ENCODE peak calls at places on chromosomes 13 and 19, in seven cellular contexts. X is H1, C is IMR-90, A is mesenchymal stem cell, V is H9, P is neuronal stem cell, O is trophoblast cell. Z is an unnamed sample.

GRCh38 chr13:22517544-22517943 is 663.2 kb upstream of the SGCG start:
- DNase-seq in X (no peak), C (no peak), A (peak; percentile 17), V (no peak), P (no peak), O (no peak), Z (peak; percentile 9)

GRCh38 chr19:21130097-21130775 is 11.6 kb upstream of the ZNF431 start:
- DNase-seq in X (no peak), C (no peak), A (no peak), V (no peak), P (no peak), O (peak; percentile 54), Z (no peak)

GRCh38 chr13:52004508-52005183 is 6.6 kb downstream of the ATP7B start:
- DNase-seq in X (no peak), C (no peak), A (no peak), V (no peak), P (no peak), O (no peak), Z (no peak)

GRCh38 chr19:51224163-51224641 is 678 bp upstream of the CD33 start:
- DNase-seq in X (no peak), C (no peak), A (no peak), V (no peak), P (no peak), O (no peak), Z (peak; percentile 3)

GRCh38 chr19:19403373-19403901 is 2.0 kb upstream of the GATAD2A start:
- DNase-seq in X (no peak), C (peak; percentile 44), A (peak; percentile 51), V (no peak), P (no peak), O (no peak), Z (no peak)

GRCh38 chr13:37277435-37278144 is 172.1 kb upstream of the CSNK1A1L start:
- DNase-seq in X (no peak), C (peak; percentile 45), A (no peak), V (no peak), P (no peak), O (no peak), Z (peak; percentile 15)

GRCh38 chr13:113004126-113004525 is 35.1 kb downstream of the MCF2L start:
- DNase-seq in X (no peak), C (no peak), A (no peak), V (no peak), P (no peak), O (no peak), Z (no peak)

GRCh38 chr13:51619614-51620013 is 35.4 kb downstream of the WDFY2 start:
- DNase-seq in X (no peak), C (peak; percentile 85), A (peak; percentile 59), V (no peak), P (no peak), O (no peak), Z (no peak)

GRCh38 chr13:86188170-86188569 is 389.0 kb upstream of the SLITRK6 start:
- DNase-seq in X (no peak), C (no peak), A (no peak), V (no peak), P (no peak), O (no peak), Z (peak; percentile 36)

GRCh38 chr13:101267656-101268055 is 148.7 kb downstream of the NALCN start:
- DNase-seq in X (no peak), C (no peak), A (no peak), V (no peak), P (no peak), O (no peak), Z (no peak)

GRCh38 chr19:50497030-50497420 is 14.0 kb downstream of the JOSD2 start:
- DNase-seq in X (no peak), C (no peak), A (no peak), V (no peak), P (no peak), O (no peak), Z (no peak)

GRCh38 chr13:40565282-40566148 is 100.9 kb downstream of the FOXO1 start:
- DNase-seq in X (no peak), C (no peak), A (no peak), V (no peak), P (no peak), O (no peak), Z (no peak)

GRCh38 chr13:111480503-111480902 is 160.1 kb downstream of the TEX29 start:
- DNase-seq in X (no peak), C (no peak), A (no peak), V (no peak), P (no peak), O (no peak), Z (no peak)

DNA sequence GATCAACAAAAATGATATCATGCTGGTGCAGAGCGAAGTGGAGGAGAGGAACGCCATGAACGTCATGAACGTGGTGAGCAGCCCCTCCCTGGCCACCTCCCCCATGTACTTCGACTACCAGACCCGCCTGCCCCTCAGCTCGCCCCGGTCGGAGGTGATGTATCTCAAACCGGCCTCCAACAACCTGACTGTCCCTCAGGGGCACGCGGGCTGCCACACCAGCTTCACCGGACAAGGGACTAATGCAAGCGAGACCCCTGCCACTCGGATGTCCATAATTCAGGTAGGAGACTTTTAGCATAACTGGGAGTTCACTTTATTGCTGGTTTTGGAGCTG is 3.3 kb downstream of the PCDH17 start:
- DNase-seq in X (no peak), C (no peak), A (no peak), V (peak; percentile 58), P (no peak), O (no peak), Z (no peak)
- H4K8ac ChIP-seq in X (no peak overlapping the region), C (no peak overlapping the region), A (peak overlapping the region; percentile 13), V (no peak overlapping the region), P (no peak overlapping the region), O (no peak overlapping the region), Z (no peak overlapping the region)

DNA sequence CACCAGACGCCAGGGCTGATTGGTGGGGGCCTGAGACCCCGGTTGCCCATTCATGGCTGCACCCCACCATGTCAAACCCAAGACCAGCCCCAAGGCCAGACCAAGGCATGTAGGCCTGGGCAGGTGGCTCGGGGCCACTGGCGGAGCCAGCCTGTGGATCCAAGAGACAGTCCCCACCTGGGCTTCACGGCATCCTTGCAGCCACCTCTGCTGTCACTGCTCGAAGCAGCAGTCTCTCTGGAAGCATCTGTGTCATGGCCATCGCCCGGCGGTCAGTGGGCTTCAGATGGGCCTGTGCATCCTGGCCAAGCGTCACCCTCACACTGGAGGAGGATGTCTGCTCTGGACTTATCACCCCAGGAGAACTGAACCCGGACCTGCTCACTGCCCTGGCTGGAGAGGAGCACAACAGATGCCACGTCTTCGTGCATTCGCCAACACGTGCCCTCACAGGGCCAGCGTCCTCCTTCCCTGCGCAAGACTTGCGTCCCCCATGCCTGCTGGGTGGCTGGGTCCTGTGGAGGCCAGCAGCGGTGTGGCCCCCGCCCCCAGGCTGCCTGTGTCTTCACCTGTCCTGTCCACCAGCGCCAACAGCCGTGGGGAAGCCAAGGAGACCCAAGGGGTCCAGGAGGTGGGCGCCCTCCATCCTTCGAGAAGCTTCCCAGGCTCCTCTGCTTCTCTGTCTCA is 3.6 kb upstream of the TEKTIP1 start:
- DNase-seq in X (no peak), C (no peak), A (no peak), V (no peak), P (no peak), O (no peak), Z (no peak)
- H3K27ac ChIP-seq in X (no peak overlapping the region), C (no peak overlapping the region), A (no peak overlapping the region), V (no peak overlapping the region), P (no peak overlapping the region), O (no peak overlapping the region), Z (no peak overlapping the region)

DNA sequence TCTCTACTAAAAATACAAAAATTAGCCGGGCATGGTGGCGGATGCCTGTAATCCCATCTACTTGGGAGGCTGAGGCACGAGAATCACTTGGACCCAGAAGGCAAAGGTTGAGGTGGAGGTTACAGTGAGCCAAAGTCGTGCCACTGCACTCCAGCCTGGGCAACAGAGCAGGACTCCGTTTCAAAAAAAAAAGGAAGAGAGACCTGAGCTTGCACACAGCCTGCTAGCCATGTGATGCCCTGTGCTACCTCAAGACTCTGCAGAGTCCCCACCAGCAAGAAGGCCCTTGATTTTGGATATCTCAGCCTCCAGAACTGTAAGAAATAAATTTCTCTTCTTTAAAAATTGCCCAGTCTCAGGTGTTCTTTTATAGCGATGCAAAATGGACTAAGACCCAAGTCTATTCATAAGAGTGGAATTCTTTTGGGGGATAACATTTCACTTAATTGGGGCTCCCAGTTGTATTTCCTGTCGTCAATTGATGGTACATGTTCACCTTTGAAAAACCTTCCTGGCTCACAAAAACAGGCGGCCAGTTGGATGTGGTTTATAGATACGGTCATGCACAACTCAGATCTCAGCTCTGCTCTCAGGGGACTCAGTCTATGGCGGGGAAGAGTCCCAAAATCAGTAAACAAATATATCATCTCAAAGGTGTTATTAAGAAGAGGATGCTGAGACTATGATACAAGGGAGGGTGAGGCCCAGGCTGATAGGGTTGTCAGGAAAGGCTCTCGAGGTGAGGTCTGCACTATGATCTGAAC is 2.4 kb upstream of the CHERP start:
- DNase-seq in X (no peak), C (no peak), A (no peak), V (no peak), P (no peak), O (no peak), Z (no peak)
- H3K4me2 ChIP-seq in X (no peak overlapping the region), C (no peak overlapping the region), A (no peak overlapping the region), V (no peak overlapping the region), P (no peak overlapping the region), O (no peak overlapping the region), Z (no peak overlapping the region)

GRCh38 chr19:13931582-13932378 is 6.4 kb downstream of the PODNL1 start:
- DNase-seq in X (no peak), C (no peak), A (no peak), V (no peak), P (no peak), O (no peak), Z (no peak)

GRCh38 chr19:13932911-13933393 is 5.3 kb downstream of the PODNL1 start:
- DNase-seq in X (no peak), C (no peak), A (no peak), V (no peak), P (no peak), O (no peak), Z (no peak)

GRCh38 chr19:13930402-13930801 is 7.8 kb downstream of the PODNL1 start:
- DNase-seq in X (no peak), C (no peak), A (no peak), V (no peak), P (no peak), O (no peak), Z (no peak)

GRCh38 chr19:13929340-13929739 is 8.9 kb downstream of the PODNL1 start:
- DNase-seq in X (no peak), C (no peak), A (no peak), V (no peak), P (no peak), O (no peak), Z (no peak)

GRCh38 chr19:13929956-13930355 is 8.3 kb downstream of the PODNL1 start:
- DNase-seq in X (no peak), C (no peak), A (no peak), V (no peak), P (no peak), O (no peak), Z (no peak)
- H4K8ac ChIP-seq in X (no peak overlapping the region), C (no peak overlapping the region), A (no peak overlapping the region), V (no peak overlapping the region), P (no peak overlapping the region), O (no peak overlapping the region), Z (no peak overlapping the region)